ENCODE peak calls at places on chromosome 21, in five cellular contexts. K, Q, B, M and W are unnamed samples.

GRCh38 chr21:38979271-38980196 is 173.8 kb downstream of the ETS2 start:
- DNase-seq in K (no peak), Q (no peak), B (no peak), M (peak), W (no peak)

GRCh38 chr21:26732442-26733221 is 112.6 kb downstream of the ADAMTS1 start:
- DNase-seq in K (peak), Q (peak), B (peak), M (peak), W (no peak)

GRCh38 chr21:38439336-38439900 is 58.9 kb downstream of the ERG start:
- DNase-seq in K (no peak), Q (no peak), B (no peak), M (peak), W (no peak)

GRCh38 chr21:16863541-16863940 is 649.3 kb upstream of the CXADR start:
- DNase-seq in K (no peak), Q (no peak), B (no peak), M (no peak), W (no peak)

GRCh38 chr21:37412603-37413360 is 46.2 kb downstream of the DYRK1A start:
- DNase-seq in K (no peak), Q (no peak), B (no peak), M (peak), W (no peak)

GRCh38 chr21:26881504-26882228 is 36.5 kb upstream of the ADAMTS1 start:
- DNase-seq in K (peak), Q (no peak), B (peak), M (peak), W (no peak)

GRCh38 chr21:39429445-39429844 is 16.1 kb downstream of the LCA5L start:
- DNase-seq in K (no peak), Q (no peak), B (no peak), M (no peak), W (no peak)

GRCh38 chr21:35737899-35738341 is 322.4 kb downstream of the SETD4 start:
- DNase-seq in K (no peak), Q (no peak), B (no peak), M (peak), W (no peak)

GRCh38 chr21:36134820-36135390 is at the start of gene CBR3:
- DNase-seq in K (peak), Q (peak), B (no peak), M (peak), W (peak)

GRCh38 chr21:25467891-25468290 is 139.4 kb downstream of the MRPL39 start:
- DNase-seq in K (no peak), Q (no peak), B (no peak), M (no peak), W (no peak)

GRCh38 chr21:41627428-41627827 is 119.5 kb upstream of the TMPRSS2 start:
- DNase-seq in K (no peak), Q (no peak), B (no peak), M (peak), W (no peak)

GRCh38 chr21:15421521-15421920 is 308.3 kb upstream of the USP25 start:
- DNase-seq in K (no peak), Q (peak), B (no peak), M (no peak), W (no peak)

GRCh38 chr21:16082038-16082816 is 352.4 kb downstream of the USP25 start:
- DNase-seq in K (peak), Q (no peak), B (peak), M (peak), W (no peak)

GRCh38 chr21:17469727-17470126 is 43.1 kb upstream of the CXADR start:
- DNase-seq in K (no peak), Q (no peak), B (no peak), M (no peak), W (no peak)

GRCh38 chr21:39055167-39055767 is 128.0 kb downstream of the PSMG1 start:
- DNase-seq in K (no peak), Q (no peak), B (no peak), M (peak), W (no peak)

GRCh38 chr21:38858429-38859205 is 52.9 kb downstream of the ETS2 start:
- DNase-seq in K (no peak), Q (no peak), B (no peak), M (no peak), W (no peak)

GRCh38 chr21:37365657-37366487 is 701 bp upstream of the DYRK1A start:
- DNase-seq in K (peak), Q (peak), B (peak), M (peak), W (no peak)

GRCh38 chr21:19368944-19369343 is 965.4 kb upstream of the TMPRSS15 start:
- DNase-seq in K (no peak), Q (no peak), B (no peak), M (no peak), W (no peak)

GRCh38 chr21:36079010-36079649 is 9.3 kb downstream of the CBR1 start:
- DNase-seq in K (no peak), Q (no peak), B (no peak), M (no peak), W (no peak)

GRCh38 chr21:18070392-18070791 is 174.2 kb upstream of the CHODL start:
- DNase-seq in K (no peak), Q (no peak), B (no peak), M (no peak), W (no peak)

GRCh38 chr21:23789864-23790263 is 1817.4 kb downstream of the MRPL39 start:
- DNase-seq in K (no peak), Q (no peak), B (no peak), M (no peak), W (no peak)

GRCh38 chr21:25735895-25736597 is 1.3 kb downstream of the GABPA start:
- DNase-seq in K (peak), Q (no peak), B (peak), M (peak), W (no peak)

GRCh38 chr21:36186506-36187399 is 30.1 kb downstream of the DOP1B start:
- DNase-seq in K (no peak), Q (no peak), B (no peak), M (no peak), W (no peak)

GRCh38 chr21:35529141-35529863 is 480.2 kb upstream of the RUNX1 start:
- DNase-seq in K (no peak), Q (no peak), B (no peak), M (no peak), W (no peak)

DNA sequence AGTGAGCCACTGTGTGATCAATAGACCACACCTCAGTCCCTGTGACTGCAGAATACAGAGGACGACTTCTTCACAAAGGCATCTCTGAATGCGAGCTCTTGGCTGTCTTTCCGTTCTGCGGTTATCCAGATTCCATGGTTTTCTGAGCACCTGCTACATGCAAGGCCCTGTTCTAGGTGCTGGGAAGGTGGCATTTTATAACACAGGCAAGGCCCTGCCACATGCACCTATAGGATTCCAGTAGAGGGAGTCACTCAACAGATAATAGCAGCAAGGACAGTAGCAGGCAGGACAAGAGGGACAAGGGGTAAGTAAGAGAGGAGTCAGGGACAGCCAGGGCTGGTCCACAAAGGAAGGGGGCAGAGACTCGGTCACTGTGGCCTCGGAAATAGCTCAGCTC is 9.0 kb downstream of the URB1 start:
- DNase-seq in K (peak), Q (no peak), B (no peak), M (no peak), W (no peak)
- TF ChIP-seq CTCF in K (peak), Q (no peak), B (no peak), M (no peak), W (no peak)

GRCh38 chr21:42833439-42833815 is 45.9 kb downstream of the WDR4 start:
- DNase-seq in K (peak), Q (no peak), B (peak), M (no peak), W (no peak)
- TF ChIP-seq CTCF in K (peak), Q (no peak), B (no peak), M (no peak), W (no peak)

GRCh38 chr21:34509151-34509550 is 2.9 kb downstream of the KCNE1 start:
- DNase-seq in K (no peak), Q (no peak), B (no peak), M (no peak), W (no peak)
- TF ChIP-seq CTCF in K (no peak), Q (no peak), B (peak), M (peak), W (no peak)

GRCh38 chr21:45859762-45860357 is 121.7 kb upstream of the COL6A1 start:
- DNase-seq in K (no peak), Q (no peak), B (no peak), M (no peak), W (peak)
- TF ChIP-seq CTCF in K (no peak), Q (no peak), B (no peak), M (no peak), W (no peak)

GRCh38 chr21:44618504-44618903 is 6.6 kb downstream of the KRTAP10-8 start:
- DNase-seq in K (peak), Q (no peak), B (no peak), M (peak), W (no peak)
- TF ChIP-seq CTCF in K (no peak), Q (no peak), B (no peak), M (peak), W (no peak)

GRCh38 chr21:43982489-43983078 is 29.5 kb upstream of the TRAPPC10 start:
- DNase-seq in K (no peak), Q (no peak), B (no peak), M (no peak), W (no peak)

GRCh38 chr21:43981151-43981870 is 30.8 kb upstream of the TRAPPC10 start:
- DNase-seq in K (no peak), Q (no peak), B (no peak), M (no peak), W (no peak)

GRCh38 chr21:43978060-43978459 is 34.0 kb upstream of the TRAPPC10 start:
- DNase-seq in K (no peak), Q (no peak), B (no peak), M (no peak), W (no peak)

GRCh38 chr21:43981871-43982210 is 30.3 kb upstream of the TRAPPC10 start:
- DNase-seq in K (no peak), Q (no peak), B (no peak), M (no peak), W (no peak)

GRCh38 chr21:43979654-43980053 is 32.5 kb upstream of the TRAPPC10 start:
- DNase-seq in K (no peak), Q (no peak), B (no peak), M (no peak), W (no peak)
- TF ChIP-seq CTCF in K (no peak), Q (no peak), B (peak), M (no peak), W (no peak)

DNA sequence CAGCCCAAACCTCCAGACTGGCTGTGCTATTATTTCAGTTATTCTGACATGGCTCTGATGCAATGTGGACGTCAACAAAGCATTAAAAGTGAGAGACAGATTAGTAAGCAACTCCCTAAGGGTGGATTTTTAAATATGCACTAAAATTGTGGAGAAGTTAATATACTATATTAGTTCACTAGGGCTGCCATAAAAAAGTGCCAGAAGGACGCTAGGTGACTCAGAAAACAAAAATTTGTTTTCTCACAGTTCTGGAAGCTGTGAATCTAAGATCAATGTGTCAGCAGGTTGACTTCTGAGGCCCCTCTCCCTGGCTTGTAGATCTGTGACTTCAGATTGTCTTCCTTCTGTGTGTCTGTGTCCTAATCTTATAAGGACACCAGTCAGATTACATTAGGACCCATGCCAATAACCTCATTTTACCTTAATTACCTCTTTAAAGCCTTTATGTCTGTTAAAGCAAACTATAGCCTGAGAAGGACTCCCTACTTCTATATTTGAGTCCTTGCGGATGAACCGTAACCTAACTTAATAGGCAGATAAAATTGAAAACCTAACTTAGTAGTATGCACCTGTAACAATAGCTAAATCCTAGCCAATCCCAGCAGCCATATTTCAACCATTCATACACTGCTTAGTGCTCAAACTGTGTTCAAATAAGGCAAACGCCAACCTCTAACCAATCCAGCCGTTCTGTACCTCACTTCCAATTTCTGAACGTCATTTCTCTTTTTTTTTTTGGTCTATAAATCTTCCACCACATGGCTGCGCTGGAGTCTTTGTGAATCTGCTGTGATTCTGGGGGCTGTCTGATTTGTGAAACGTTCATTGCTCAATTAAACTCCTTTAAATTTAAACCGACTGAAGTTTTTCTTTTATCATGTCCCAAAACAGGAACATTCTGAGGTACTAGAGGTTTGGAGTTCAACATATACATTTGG is 65.9 kb upstream of the BACH1 start:
- DNase-seq in K (no peak), Q (peak), B (no peak), M (peak), W (no peak)
- TF ChIP-seq CTCF in K (no peak), Q (no peak), B (peak), M (no peak), W (no peak)

DNA sequence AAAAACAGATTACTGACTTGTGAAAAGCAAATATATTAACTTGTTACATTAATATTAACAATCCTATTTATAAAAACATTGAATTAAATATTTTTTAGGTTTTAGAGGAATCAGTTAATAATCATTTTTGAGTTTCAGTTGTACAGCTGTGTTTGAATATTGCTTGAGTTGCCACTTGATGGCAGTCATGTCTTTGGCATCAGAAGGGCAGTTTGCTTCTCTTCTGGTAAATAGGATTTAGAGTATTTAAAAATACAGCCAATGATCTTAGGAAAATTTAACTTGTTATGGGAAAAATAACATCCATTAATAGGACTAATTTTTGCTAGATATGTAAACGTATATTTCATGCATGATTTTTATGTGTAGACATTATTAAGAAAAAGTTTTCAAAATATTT is 234.1 kb downstream of the NCAM2 start:
- DNase-seq in K (no peak), Q (no peak), B (peak), M (peak), W (no peak)
- TF ChIP-seq CTCF in K (no peak), Q (peak), B (peak), M (peak), W (no peak)

GRCh38 chr21:40466893-40467483 is 380.0 kb downstream of the DSCAM start:
- DNase-seq in K (peak), Q (no peak), B (peak), M (peak), W (no peak)
- TF ChIP-seq CTCF in K (peak), Q (peak), B (no peak), M (peak), W (no peak)

GRCh38 chr21:31915566-31915965 is 42.7 kb downstream of the HUNK start:
- DNase-seq in K (no peak), Q (no peak), B (no peak), M (no peak), W (no peak)

GRCh38 chr21:31920275-31920674 is 47.5 kb downstream of the HUNK start:
- DNase-seq in K (no peak), Q (no peak), B (no peak), M (no peak), W (no peak)

GRCh38 chr21:31921079-31921478 is 48.3 kb downstream of the HUNK start:
- DNase-seq in K (peak), Q (no peak), B (no peak), M (peak), W (no peak)

GRCh38 chr21:31917108-31917507 is 44.3 kb downstream of the HUNK start:
- DNase-seq in K (no peak), Q (no peak), B (no peak), M (peak), W (no peak)

GRCh38 chr21:31918250-31918775 is 45.5 kb downstream of the HUNK start:
- DNase-seq in K (no peak), Q (no peak), B (no peak), M (no peak), W (no peak)
- TF ChIP-seq CTCF in K (no peak), Q (no peak), B (no peak), M (peak), W (no peak)